ENCODE peak calls at places on chromosomes 13 and 19, in ten cellular contexts. Y is RPMI7951; V is NCI-H345; A is RWPE1; G is anterior cingulate cortex; W is stimulated activated naive CD8-positive, alpha-beta T cell treated with anti-CD3 and anti-CD28 coated beads, Interleukin-15, Interleukin-2, amounts not matched to agents 100 U/mL and 50 U/mL, for 24 hours; Z is NCI-H2171 treated with DMSO at 0.1 percent for 48 hours; X is stimulated activated naive CD4-positive, alpha-beta T cell treated with Interleukin-2 at 50 U/mL for 16 hours; E is cardiac fibroblast; R is heart right ventricle. Q is an unnamed sample.

GRCh38 chr19:2716722-2717637 is 4.2 kb downstream of the DIRAS1 start:
- DNase-seq in E (no peak), W (no peak), Y (no peak), Z (no peak), X (no peak), R (no peak), A (no peak), V (no peak), G (no peak), Q (no peak)

GRCh38 chr13:73025212-73026012 is 33.4 kb upstream of the KLF5 start:
- DNase-seq in Y (no peak), W (no peak), G (no peak), R (no peak), Z (no peak), E (peak), A (peak), X (no peak), V (no peak), Q (peak)

GRCh38 chr19:55418185-55418584 is 10.6 kb upstream of the UBE2S start:
- DNase-seq in E (peak), X (peak), W (peak), Z (peak), Y (peak), R (peak), V (peak), A (peak), G (peak), Q (peak)

GRCh38 chr13:50144473-50145160 is 129.4 kb downstream of the KCNRG start:
- DNase-seq in X (no peak), E (no peak), V (no peak), Z (no peak), A (no peak), G (no peak), W (no peak), R (no peak), Y (peak), Q (no peak)

GRCh38 chr19:5210556-5210955 is 130.1 kb downstream of the PTPRS start:
- DNase-seq in E (no peak), V (no peak), Y (no peak), G (no peak), R (no peak), A (no peak), W (no peak), Z (no peak), X (no peak), Q (no peak)

GRCh38 chr19:15288146-15288963 is 44.0 kb downstream of the BRD4 start:
- DNase-seq in G (peak), W (no peak), R (no peak), X (no peak), Y (peak), A (no peak), E (no peak), Z (peak), V (peak), Q (no peak)

GRCh38 chr19:48676487-48676886 is 3.7 kb upstream of the NTN5 start:
- DNase-seq in R (no peak), G (no peak), Y (no peak), V (no peak), W (no peak), X (no peak), E (no peak), A (no peak), Z (no peak), Q (no peak)

GRCh38 chr19:33746159-33746558 is 50.5 kb upstream of the KCTD15 start:
- DNase-seq in G (no peak), X (no peak), V (no peak), Y (no peak), W (no peak), R (no peak), Z (no peak), A (no peak), E (no peak), Q (no peak)

GRCh38 chr19:56099638-56100539 is 21.2 kb downstream of the ZNF787 start:
- DNase-seq in V (no peak), W (no peak), X (no peak), Y (no peak), R (no peak), G (no peak), A (no peak), E (no peak), Z (no peak), Q (no peak)

GRCh38 chr13:112575680-112576079 is 12.3 kb downstream of the TUBGCP3 start:
- DNase-seq in Z (no peak), W (no peak), V (no peak), X (no peak), A (no peak), E (no peak), Y (no peak), G (no peak), R (no peak), Q (no peak)

GRCh38 chr19:6087074-6087506 is 23.2 kb downstream of the RFX2 start:
- DNase-seq in A (no peak), G (no peak), Y (no peak), R (no peak), W (peak), E (no peak), Z (peak), X (no peak), V (peak), Q (peak)

GRCh38 chr13:66264976-66265375 is 965.2 kb downstream of the PCDH9 start:
- DNase-seq in R (no peak), Z (peak), W (no peak), V (peak), Y (no peak), G (peak), E (no peak), A (no peak), X (no peak), Q (no peak)

GRCh38 chr19:383922-384800 is 24.8 kb downstream of the C2CD4C start:
- DNase-seq in R (no peak), G (no peak), W (peak), Z (no peak), E (peak), X (no peak), A (no peak), Y (no peak), V (no peak), Q (no peak)

GRCh38 chr19:5957132-5957531 is 20.8 kb downstream of the RANBP3 start:
- DNase-seq in R (no peak), Y (no peak), W (no peak), Z (no peak), A (no peak), G (no peak), X (no peak), V (no peak), E (no peak), Q (peak)

GRCh38 chr19:42529248-42529764 is 1.0 kb upstream of the CEACAM1 start:
- DNase-seq in R (peak), E (peak), Y (peak), V (peak), A (peak), Z (no peak), G (peak), W (peak), X (peak), Q (peak)

GRCh38 chr19:17779281-17779930 is 15.5 kb upstream of the B3GNT3 start:
- DNase-seq in A (no peak), R (peak), E (peak), X (no peak), G (no peak), Z (no peak), V (no peak), W (no peak), Y (peak), Q (no peak)

GRCh38 chr13:107375701-107376350 is 807.9 kb upstream of the ARGLU1 start:
- DNase-seq in G (no peak), W (no peak), Z (no peak), E (peak), A (no peak), Y (peak), V (no peak), X (no peak), R (no peak), Q (no peak)

GRCh38 chr19:38463365-38463764 is 29.9 kb downstream of the RYR1 start:
- DNase-seq in A (no peak), W (no peak), E (no peak), Z (no peak), Y (no peak), G (no peak), V (no peak), X (no peak), R (no peak), Q (no peak)

GRCh38 chr19:19554074-19555023 is 16.3 kb downstream of the CILP2 start:
- DNase-seq in G (no peak), W (peak), E (peak), R (no peak), X (peak), Y (no peak), Z (no peak), A (no peak), V (peak), Q (no peak)

GRCh38 chr13:24671367-24672117 is 8.7 kb upstream of the ATP12A start:
- DNase-seq in G (peak), W (no peak), V (peak), Y (peak), X (no peak), A (peak), Z (peak), R (peak), E (peak), Q (peak)

GRCh38 chr19:36092566-36092965 is 18.4 kb upstream of the OVOL3 start:
- DNase-seq in W (no peak), V (no peak), R (no peak), A (no peak), G (no peak), E (no peak), X (no peak), Y (no peak), Z (no peak), Q (no peak)

GRCh38 chr19:17348700-17349099 is 11.3 kb downstream of the GTPBP3 start:
- DNase-seq in Z (peak), V (peak), X (no peak), E (peak), A (no peak), W (no peak), G (no peak), Y (peak), R (peak), Q (no peak)

GRCh38 chr19:31538879-31539278 is 189.6 kb upstream of the TSHZ3 start:
- DNase-seq in R (no peak), X (no peak), V (no peak), E (no peak), A (no peak), G (no peak), Z (no peak), W (no peak), Y (no peak), Q (no peak)

GRCh38 chr13:65594255-65594654 is 1635.9 kb downstream of the PCDH9 start:
- DNase-seq in W (no peak), R (no peak), X (no peak), G (no peak), Y (peak), V (no peak), E (peak), Z (no peak), A (no peak), Q (no peak)

GRCh38 chr19:13681509-13681908 is 82.8 kb upstream of the MRI1 start:
- DNase-seq in E (peak), G (no peak), Y (no peak), Z (no peak), V (no peak), W (no peak), R (no peak), X (no peak), A (no peak), Q (no peak)

GRCh38 chr13:49972709-49973108 is 24.1 kb upstream of the TRIM13 start:
- DNase-seq in X (no peak), R (no peak), A (no peak), W (no peak), Y (no peak), G (no peak), E (no peak), V (no peak), Z (no peak), Q (no peak)

GRCh38 chr19:33727331-33728028 is 69.2 kb upstream of the KCTD15 start:
- DNase-seq in A (no peak), Y (peak), W (no peak), V (no peak), Z (peak), E (no peak), X (no peak), R (no peak), G (no peak), Q (no peak)

GRCh38 chr19:42352216-42352892 is 26.9 kb downstream of the MEGF8 start:
- DNase-seq in X (no peak), R (no peak), Z (peak), A (no peak), W (peak), Y (peak), E (peak), G (peak), V (peak), Q (no peak)

GRCh38 chr13:23505007-23505406 is 65.2 kb upstream of the TNFRSF19 start:
- DNase-seq in A (no peak), W (no peak), Z (no peak), G (no peak), Y (peak), V (no peak), R (peak), X (no peak), E (peak), Q (peak)

GRCh38 chr19:3047307-3048189 is 14.7 kb downstream of the TLE5 start:
- DNase-seq in V (peak), E (peak), W (peak), G (no peak), Z (peak), Y (peak), A (peak), R (peak), X (peak), Q (peak)

GRCh38 chr13:52461265-52461664 is 6.0 kb downstream of the CKAP2 start:
- DNase-seq in Y (no peak), E (no peak), R (no peak), X (no peak), A (no peak), G (no peak), W (no peak), Z (no peak), V (no peak), Q (no peak)

GRCh38 chr19:40304306-40304705 is 19.2 kb upstream of the AKT2 start:
- DNase-seq in A (no peak), Z (peak), W (no peak), E (no peak), Y (no peak), V (no peak), R (no peak), X (no peak), G (no peak), Q (no peak)

GRCh38 chr13:26563713-26564112 is 6.2 kb downstream of the WASF3 start:
- DNase-seq in W (no peak), E (no peak), G (no peak), V (no peak), A (no peak), R (no peak), X (no peak), Z (no peak), Y (no peak), Q (no peak)

GRCh38 chr19:38544569-38545315 is 73.0 kb downstream of the MAP4K1 start:
- DNase-seq in V (no peak), X (no peak), Y (peak), A (no peak), E (no peak), Z (peak), R (no peak), W (no peak), G (no peak), Q (peak)

GRCh38 chr13:29702912-29703351 is 107.4 kb upstream of the SLC7A1 start:
- DNase-seq in A (peak), W (no peak), Z (no peak), E (peak), Y (peak), G (no peak), V (no peak), X (no peak), R (peak), Q (peak)

GRCh38 chr19:49988433-49988832 is 27.5 kb upstream of the SIGLEC11 start:
- DNase-seq in E (no peak), X (peak), Z (no peak), V (no peak), W (no peak), Y (peak), G (no peak), A (no peak), R (no peak), Q (no peak)

GRCh38 chr13:106129993-106130392 is 405.5 kb downstream of the EFNB2 start:
- DNase-seq in Y (no peak), V (no peak), E (no peak), G (no peak), A (no peak), R (no peak), W (no peak), X (no peak), Z (no peak), Q (no peak)

Q was measured in trophoblast cell.